ENCODE peak calls at places on chromosome 6, in nine cellular contexts. One of them, this sample, is unnamed.
A peak's percentile ranks its signal among the peaks of the same experiment; 100 is the strongest.

GRCh38 chr6:35564733-35565132 is 52.0 kb upstream of the TULP1 start:
- DNase-seq in AG09309: no peak
- DNase-seq in endothelial cell of umbilical vein: no peak
- DNase-seq in astrocyte of the spinal cord: no peak
- DNase-seq in nephron progenitor cell: no peak
- DNase-seq in GM13977: no peak
- DNase-seq in hepatocyte: no peak
- DNase-seq in MM.1S: no peak
- DNase-seq in tibial nerve: no peak
- DNase-seq in this sample: no peak

GRCh38 chr6:89198235-89198634 is 18.9 kb downstream of the GABRR1 start:
- DNase-seq in astrocyte of the spinal cord: no peak
- DNase-seq in GM13977: no peak
- DNase-seq in tibial nerve: no peak
- DNase-seq in hepatocyte: no peak
- DNase-seq in nephron progenitor cell: no peak
- DNase-seq in endothelial cell of umbilical vein: no peak
- DNase-seq in MM.1S: no peak
- DNase-seq in AG09309: no peak
- DNase-seq in this sample: no peak

GRCh38 chr6:35543459-35544193 is 30.9 kb upstream of the TULP1 start:
- DNase-seq in hepatocyte: no peak
- DNase-seq in tibial nerve: no peak
- DNase-seq in astrocyte of the spinal cord: no peak
- DNase-seq in endothelial cell of umbilical vein: no peak
- DNase-seq in nephron progenitor cell: no peak
- DNase-seq in GM13977: no peak
- DNase-seq in AG09309: no peak
- DNase-seq in MM.1S: no peak
- DNase-seq in this sample: no peak

GRCh38 chr6:28634758-28635546 is 109.3 kb downstream of the GPX5 start:
- DNase-seq in astrocyte of the spinal cord: no peak
- DNase-seq in hepatocyte: peak; percentile 53
- DNase-seq in GM13977: peak; percentile 54
- DNase-seq in endothelial cell of umbilical vein: no peak
- DNase-seq in tibial nerve: no peak
- DNase-seq in nephron progenitor cell: peak; percentile 59
- DNase-seq in MM.1S: no peak
- DNase-seq in AG09309: no peak
- DNase-seq in this sample: peak; percentile 40

GRCh38 chr6:1004885-1005635 is 306.8 kb upstream of the FOXQ1 start:
- DNase-seq in GM13977: no peak
- DNase-seq in tibial nerve: no peak
- DNase-seq in hepatocyte: no peak
- DNase-seq in nephron progenitor cell: no peak
- DNase-seq in endothelial cell of umbilical vein: no peak
- DNase-seq in MM.1S: no peak
- DNase-seq in AG09309: no peak
- DNase-seq in astrocyte of the spinal cord: peak; percentile 29
- DNase-seq in this sample: no peak

GRCh38 chr6:102895683-102896082 is 1502.2 kb downstream of the GRIK2 start:
- DNase-seq in nephron progenitor cell: no peak
- DNase-seq in AG09309: no peak
- DNase-seq in astrocyte of the spinal cord: no peak
- DNase-seq in endothelial cell of umbilical vein: no peak
- DNase-seq in tibial nerve: no peak
- DNase-seq in GM13977: no peak
- DNase-seq in MM.1S: peak; percentile 55
- DNase-seq in hepatocyte: no peak
- DNase-seq in this sample: no peak

GRCh38 chr6:21953831-21954801 is 342.7 kb downstream of the PRL start:
- DNase-seq in MM.1S: no peak
- DNase-seq in AG09309: peak; percentile 45
- DNase-seq in hepatocyte: peak; percentile 61
- DNase-seq in nephron progenitor cell: peak; percentile 25
- DNase-seq in astrocyte of the spinal cord: peak; percentile 63
- DNase-seq in GM13977: no peak
- DNase-seq in tibial nerve: no peak
- DNase-seq in endothelial cell of umbilical vein: peak; percentile 98
- DNase-seq in this sample: no peak

GRCh38 chr6:134111062-134111677 is 58.7 kb upstream of the SLC2A12 start:
- DNase-seq in endothelial cell of umbilical vein: peak; percentile 59
- DNase-seq in MM.1S: peak; percentile 78
- DNase-seq in nephron progenitor cell: peak; percentile 17
- DNase-seq in astrocyte of the spinal cord: peak; percentile 52
- DNase-seq in GM13977: peak; percentile 81
- DNase-seq in AG09309: peak; percentile 13
- DNase-seq in hepatocyte: peak; percentile 72
- DNase-seq in tibial nerve: no peak
- DNase-seq in this sample: peak; percentile 74

GRCh38 chr6:162750776-162751175 is 23.0 kb downstream of the PACRG start:
- DNase-seq in MM.1S: no peak
- DNase-seq in nephron progenitor cell: no peak
- DNase-seq in tibial nerve: no peak
- DNase-seq in astrocyte of the spinal cord: peak; percentile 66
- DNase-seq in hepatocyte: peak; percentile 6
- DNase-seq in GM13977: no peak
- DNase-seq in AG09309: no peak
- DNase-seq in endothelial cell of umbilical vein: no peak
- DNase-seq in this sample: no peak

GRCh38 chr6:109788687-109789086 is 97.6 kb downstream of the FIG4 start:
- DNase-seq in endothelial cell of umbilical vein: no peak
- DNase-seq in AG09309: no peak
- DNase-seq in astrocyte of the spinal cord: no peak
- DNase-seq in hepatocyte: no peak
- DNase-seq in nephron progenitor cell: no peak
- DNase-seq in tibial nerve: no peak
- DNase-seq in GM13977: no peak
- DNase-seq in MM.1S: no peak
- DNase-seq in this sample: no peak

GRCh38 chr6:2296781-2297180 is 51.4 kb upstream of the GMDS start:
- DNase-seq in tibial nerve: no peak
- DNase-seq in astrocyte of the spinal cord: no peak
- DNase-seq in AG09309: no peak
- DNase-seq in GM13977: no peak
- DNase-seq in MM.1S: no peak
- DNase-seq in hepatocyte: no peak
- DNase-seq in nephron progenitor cell: no peak
- DNase-seq in endothelial cell of umbilical vein: no peak
- DNase-seq in this sample: no peak

GRCh38 chr6:110173506-110174132 is 5.9 kb downstream of the WASF1 start:
- DNase-seq in MM.1S: no peak
- DNase-seq in AG09309: no peak
- DNase-seq in astrocyte of the spinal cord: no peak
- DNase-seq in endothelial cell of umbilical vein: no peak
- DNase-seq in hepatocyte: no peak
- DNase-seq in nephron progenitor cell: no peak
- DNase-seq in tibial nerve: no peak
- DNase-seq in GM13977: no peak
- DNase-seq in this sample: no peak

GRCh38 chr6:15081437-15081836 is 164.4 kb upstream of the JARID2 start:
- DNase-seq in AG09309: no peak
- DNase-seq in hepatocyte: peak; percentile 46
- DNase-seq in astrocyte of the spinal cord: no peak
- DNase-seq in MM.1S: no peak
- DNase-seq in nephron progenitor cell: no peak
- DNase-seq in tibial nerve: no peak
- DNase-seq in GM13977: no peak
- DNase-seq in endothelial cell of umbilical vein: no peak
- DNase-seq in this sample: no peak

GRCh38 chr6:593139-593906 is 63.6 kb downstream of the HUS1B start:
- DNase-seq in tibial nerve: peak; percentile 47
- DNase-seq in endothelial cell of umbilical vein: peak; percentile 67
- DNase-seq in nephron progenitor cell: peak; percentile 67
- DNase-seq in hepatocyte: peak; percentile 80
- DNase-seq in GM13977: peak; percentile 65
- DNase-seq in astrocyte of the spinal cord: peak; percentile 67
- DNase-seq in MM.1S: peak; percentile 70
- DNase-seq in AG09309: no peak
- DNase-seq in this sample: peak; percentile 67

GRCh38 chr6:170454512-170455285 is 98.4 kb downstream of the PSMB1 start:
- DNase-seq in astrocyte of the spinal cord: no peak
- DNase-seq in nephron progenitor cell: no peak
- DNase-seq in AG09309: no peak
- DNase-seq in MM.1S: no peak
- DNase-seq in GM13977: no peak
- DNase-seq in hepatocyte: no peak
- DNase-seq in tibial nerve: no peak
- DNase-seq in endothelial cell of umbilical vein: no peak
- DNase-seq in this sample: no peak

GRCh38 chr6:56076033-56076432 is 171.3 kb downstream of the COL21A1 start:
- DNase-seq in tibial nerve: no peak
- DNase-seq in astrocyte of the spinal cord: no peak
- DNase-seq in MM.1S: no peak
- DNase-seq in hepatocyte: no peak
- DNase-seq in AG09309: no peak
- DNase-seq in GM13977: no peak
- DNase-seq in nephron progenitor cell: no peak
- DNase-seq in endothelial cell of umbilical vein: no peak
- DNase-seq in this sample: no peak

GRCh38 chr6:37936909-37937308 is 117.4 kb downstream of the ZFAND3 start:
- DNase-seq in hepatocyte: no peak
- DNase-seq in GM13977: no peak
- DNase-seq in MM.1S: peak; percentile 31
- DNase-seq in astrocyte of the spinal cord: no peak
- DNase-seq in endothelial cell of umbilical vein: peak; percentile 24
- DNase-seq in AG09309: no peak
- DNase-seq in tibial nerve: no peak
- DNase-seq in nephron progenitor cell: no peak
- DNase-seq in this sample: peak; percentile 22

GRCh38 chr6:95574811-95575210 is 2.5 kb upstream of the MANEA start:
- DNase-seq in MM.1S: no peak
- DNase-seq in GM13977: no peak
- DNase-seq in hepatocyte: peak; percentile 6
- DNase-seq in astrocyte of the spinal cord: no peak
- DNase-seq in tibial nerve: no peak
- DNase-seq in nephron progenitor cell: no peak
- DNase-seq in endothelial cell of umbilical vein: no peak
- DNase-seq in AG09309: peak; percentile 17
- DNase-seq in this sample: no peak

GRCh38 chr6:119147101-119148053 is 68.9 kb upstream of the FAM184A start:
- DNase-seq in AG09309: peak; percentile 89
- DNase-seq in MM.1S: peak; percentile 89
- DNase-seq in hepatocyte: peak; percentile 86
- DNase-seq in astrocyte of the spinal cord: peak; percentile 98
- DNase-seq in endothelial cell of umbilical vein: peak; percentile 77
- DNase-seq in tibial nerve: no peak
- DNase-seq in nephron progenitor cell: no peak
- DNase-seq in GM13977: peak; percentile 75
- DNase-seq in this sample: peak; percentile 67

DNA sequence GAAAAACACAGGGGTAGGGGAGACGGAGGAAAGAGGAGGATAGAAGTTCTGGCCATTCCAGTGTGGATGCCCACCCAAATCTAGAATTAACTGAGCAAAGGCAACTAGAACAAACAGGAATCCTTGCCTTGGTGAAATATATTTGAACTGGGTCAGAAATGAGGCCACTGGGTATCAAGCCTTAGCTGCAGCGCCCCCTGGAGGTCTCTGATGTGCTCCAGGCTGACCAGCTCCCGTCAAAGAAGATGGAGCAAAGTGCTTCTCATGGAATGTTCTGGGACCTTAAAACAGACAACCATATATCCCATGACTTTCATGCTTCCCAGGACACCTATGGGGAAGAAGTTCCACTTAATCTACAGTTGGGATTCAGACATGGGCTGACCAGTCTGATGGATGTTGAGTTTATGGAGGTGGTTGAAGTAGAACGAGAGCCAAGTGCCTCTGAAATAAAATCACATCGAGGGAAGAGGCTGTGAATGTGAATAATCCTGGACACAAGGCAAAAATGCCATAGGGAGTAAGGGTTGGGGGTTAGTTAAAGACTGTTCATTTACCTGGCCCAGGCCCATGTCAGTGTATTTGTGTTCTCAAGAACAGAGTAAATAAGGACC is 50.4 kb downstream of the HLA-DPB1 start:
- DNase-seq in MM.1S: peak; percentile 67
- DNase-seq in tibial nerve: peak; percentile 44
- DNase-seq in hepatocyte: peak; percentile 62
- DNase-seq in nephron progenitor cell: peak; percentile 84
- DNase-seq in AG09309: no peak
- DNase-seq in astrocyte of the spinal cord: peak; percentile 4
- DNase-seq in endothelial cell of umbilical vein: peak; percentile 45
- DNase-seq in GM13977: peak; percentile 68
- DNase-seq in this sample: peak; percentile 64
- TF ChIP-seq CTCF in MM.1S: peak; percentile 84
- TF ChIP-seq CTCF in tibial nerve: peak; percentile 26
- TF ChIP-seq CTCF in hepatocyte: peak; percentile 50
- TF ChIP-seq CTCF in nephron progenitor cell: peak; percentile 64
- TF ChIP-seq CTCF in AG09309: peak; percentile 79
- TF ChIP-seq CTCF in astrocyte of the spinal cord: peak; percentile 67
- TF ChIP-seq CTCF in endothelial cell of umbilical vein: peak; percentile 83
- TF ChIP-seq CTCF in GM13977: peak; percentile 79
- TF ChIP-seq CTCF in this sample: peak; percentile 58

GRCh38 chr6:81756690-81757089 is 4.2 kb upstream of the TENT5A start:
- DNase-seq in hepatocyte: no peak
- DNase-seq in astrocyte of the spinal cord: no peak
- DNase-seq in endothelial cell of umbilical vein: no peak
- DNase-seq in GM13977: no peak
- DNase-seq in MM.1S: no peak
- DNase-seq in tibial nerve: no peak
- DNase-seq in AG09309: no peak
- DNase-seq in nephron progenitor cell: no peak
- DNase-seq in this sample: no peak
- TF ChIP-seq CTCF in hepatocyte: no peak
- TF ChIP-seq CTCF in astrocyte of the spinal cord: no peak
- TF ChIP-seq CTCF in endothelial cell of umbilical vein: no peak
- TF ChIP-seq CTCF in GM13977: no peak
- TF ChIP-seq CTCF in MM.1S: no peak
- TF ChIP-seq CTCF in tibial nerve: no peak
- TF ChIP-seq CTCF in AG09309: no peak
- TF ChIP-seq CTCF in nephron progenitor cell: no peak
- TF ChIP-seq CTCF in this sample: no peak

DNA sequence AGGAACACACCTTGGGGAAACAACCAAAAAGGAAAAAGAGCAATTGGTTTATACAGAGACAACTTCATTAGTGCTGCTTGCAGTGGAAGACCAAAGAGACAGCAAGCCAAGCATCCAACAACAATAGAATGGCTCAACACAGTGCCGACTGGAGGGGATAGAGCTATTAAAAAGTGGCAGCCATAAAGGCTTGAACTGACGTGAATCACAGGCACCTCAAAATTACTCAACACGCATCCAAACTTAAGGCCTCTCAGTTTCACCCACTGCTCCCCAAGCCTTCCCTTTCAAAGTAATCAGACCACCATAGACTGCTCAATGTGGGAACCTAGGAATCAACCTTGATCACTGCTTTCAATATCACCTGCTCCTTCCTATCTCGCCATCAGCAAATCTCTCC is 9.7 kb downstream of the TNFRSF21 start:
- DNase-seq in AG09309: no peak
- DNase-seq in astrocyte of the spinal cord: no peak
- DNase-seq in GM13977: no peak
- DNase-seq in tibial nerve: no peak
- DNase-seq in MM.1S: no peak
- DNase-seq in hepatocyte: no peak
- DNase-seq in endothelial cell of umbilical vein: no peak
- DNase-seq in nephron progenitor cell: no peak
- DNase-seq in this sample: no peak
- TF ChIP-seq CTCF in AG09309: no peak
- TF ChIP-seq CTCF in astrocyte of the spinal cord: no peak
- TF ChIP-seq CTCF in GM13977: no peak
- TF ChIP-seq CTCF in tibial nerve: no peak
- TF ChIP-seq CTCF in MM.1S: no peak
- TF ChIP-seq CTCF in hepatocyte: no peak
- TF ChIP-seq CTCF in endothelial cell of umbilical vein: no peak
- TF ChIP-seq CTCF in nephron progenitor cell: no peak
- TF ChIP-seq CTCF in this sample: no peak

GRCh38 chr6:73308712-73309533 is 45.2 kb downstream of the DPPA5 start:
- DNase-seq in tibial nerve: no peak
- DNase-seq in nephron progenitor cell: peak; percentile 11
- DNase-seq in GM13977: no peak
- DNase-seq in endothelial cell of umbilical vein: peak; percentile 4
- DNase-seq in AG09309: no peak
- DNase-seq in hepatocyte: peak; percentile 28
- DNase-seq in astrocyte of the spinal cord: peak; percentile 25
- DNase-seq in MM.1S: no peak
- DNase-seq in this sample: no peak
- TF ChIP-seq CTCF in tibial nerve: no peak
- TF ChIP-seq CTCF in nephron progenitor cell: no peak
- TF ChIP-seq CTCF in GM13977: no peak
- TF ChIP-seq CTCF in endothelial cell of umbilical vein: peak; percentile 20
- TF ChIP-seq CTCF in AG09309: peak; percentile 33
- TF ChIP-seq CTCF in hepatocyte: peak; percentile 30
- TF ChIP-seq CTCF in astrocyte of the spinal cord: peak; percentile 20
- TF ChIP-seq CTCF in MM.1S: no peak
- TF ChIP-seq CTCF in this sample: no peak